ENCODE peak calls at places on chromosomes 7 and 10, in six cellular contexts. V, W, O, D, S and M are unnamed samples.

GRCh38 chr10:79320785-79321493 is 26.3 kb upstream of the PPIF start:
- DNase-seq in V (no peak), S (no peak), O (no peak), D (peak), W (no peak), M (no peak)

GRCh38 chr10:33102071-33102470 is 144.0 kb upstream of the ITGB1 start:
- DNase-seq in S (no peak), W (no peak), V (no peak), O (no peak), D (no peak), M (no peak)

GRCh38 chr7:83410989-83411591 is 237.8 kb downstream of the SEMA3E start:
- DNase-seq in V (no peak), D (peak), O (no peak), S (peak), W (no peak), M (no peak)

GRCh38 chr7:91796122-91796521 is 84.4 kb downstream of the MTERF1 start:
- DNase-seq in O (no peak), D (no peak), V (no peak), W (no peak), S (no peak), M (no peak)

GRCh38 chr7:80379034-80379433 is 132.8 kb downstream of the GNAT3 start:
- DNase-seq in O (no peak), D (peak), V (no peak), W (no peak), S (no peak), M (no peak)

GRCh38 chr10:92993671-92994304 is 66.8 kb upstream of the CYP26C1 start:
- DNase-seq in D (no peak), O (no peak), W (no peak), S (no peak), V (no peak), M (no peak)

GRCh38 chr7:5217851-5218331 is 27.9 kb downstream of the WIPI2 start:
- DNase-seq in D (no peak), W (no peak), V (no peak), O (no peak), S (no peak), M (no peak)

GRCh38 chr7:130144632-130145171 is 60.5 kb downstream of the TMEM209 start:
- DNase-seq in O (no peak), D (peak), W (no peak), S (no peak), V (no peak), M (no peak)

GRCh38 chr7:93011351-93012294 is 106.2 kb downstream of the SAMD9 start:
- DNase-seq in O (no peak), W (no peak), D (peak), S (no peak), V (no peak), M (no peak)

GRCh38 chr10:59025981-59026730 is 150.3 kb upstream of the PHYHIPL start:
- DNase-seq in O (no peak), W (no peak), D (no peak), S (no peak), V (no peak), M (no peak)

GRCh38 chr7:41890631-41891265 is 187.9 kb upstream of the INHBA start:
- DNase-seq in V (no peak), S (no peak), D (no peak), O (no peak), W (no peak), M (no peak)

GRCh38 chr10:29083096-29083495 is 205.8 kb upstream of the LYZL1 start:
- DNase-seq in V (no peak), D (no peak), W (no peak), S (no peak), O (no peak), M (no peak)

GRCh38 chr7:1695800-1696454 is 25.9 kb downstream of the ELFN1 start:
- DNase-seq in W (no peak), D (no peak), V (peak), O (no peak), S (no peak), M (no peak)

GRCh38 chr7:1029637-1030443 is 14.5 kb upstream of the GPR146 start:
- DNase-seq in O (no peak), W (no peak), D (no peak), V (peak), S (no peak), M (no peak)

GRCh38 chr7:133510326-133511055 is 257.6 kb downstream of the EXOC4 start:
- DNase-seq in V (no peak), W (no peak), O (no peak), S (no peak), D (no peak), M (no peak)

GRCh38 chr10:46291817-46292572 is 5.2 kb downstream of the ANTXRL start:
- DNase-seq in V (no peak), D (no peak), O (no peak), W (no peak), S (no peak), M (no peak)

GRCh38 chr10:86385806-86386205 is 19.2 kb upstream of the GRID1 start:
- DNase-seq in D (no peak), O (no peak), V (no peak), W (no peak), S (no peak), M (no peak)

GRCh38 chr7:50728184-50728583 is 54.5 kb downstream of the GRB10 start:
- DNase-seq in V (no peak), W (no peak), O (no peak), S (no peak), D (peak), M (no peak)